ENCODE peak calls at places on chromosomes 6 and 20, in five cellular contexts. B is GDM1, D is dorsolateral prefrontal cortex, A is HAP-1, O is Kasumi-1. R is an unnamed sample.
A peak's percentile ranks its signal among the peaks of the same experiment; 100 is the strongest.

GRCh38 chr6:157990321-157991066 is 8.8 kb downstream of the SYNJ2 start:
- DNase-seq in A (no peak), D (no peak), B (no peak), O (no peak), R (no peak)

GRCh38 chr6:3088853-3089445 is 20.7 kb downstream of the RIPK1 start:
- DNase-seq in O (no peak), B (no peak), D (no peak), A (no peak), R (peak; percentile 57)

GRCh38 chr6:48615041-48615440 is 504.0 kb upstream of the PTCHD4 start:
- DNase-seq in D (no peak), A (no peak), O (no peak), B (no peak), R (peak; percentile 46)

GRCh38 chr6:11213305-11214106 is 19.0 kb downstream of the NEDD9 start:
- DNase-seq in O (no peak), D (no peak), A (no peak), B (no peak), R (peak; percentile 63)

GRCh38 chr6:11251553-11252358 is 19.3 kb upstream of the NEDD9 start:
- DNase-seq in O (no peak), A (peak; percentile 39), B (no peak), D (peak; percentile 49), R (peak; percentile 51)

GRCh38 chr6:168937061-168937460 is 316.6 kb downstream of the THBS2 start:
- DNase-seq in O (no peak), D (no peak), B (no peak), A (no peak), R (peak; percentile 38)

GRCh38 chr20:61874421-61875068 is 191.1 kb downstream of the TAF4 start:
- DNase-seq in A (peak; percentile 14), D (no peak), B (no peak), O (no peak), R (peak; percentile 1)

GRCh38 chr6:69069881-69070280 is 434.8 kb downstream of the ADGRB3 start:
- DNase-seq in A (no peak), D (no peak), O (no peak), B (no peak), R (no peak)

GRCh38 chr6:116248577-116248976 is 5.3 kb downstream of the TSPYL4 start:
- DNase-seq in B (no peak), D (no peak), O (no peak), A (no peak), R (no peak)

GRCh38 chr6:23145801-23146200 is 576.4 kb downstream of the HDGFL1 start:
- DNase-seq in D (no peak), A (peak; percentile 45), B (no peak), O (no peak), R (peak; percentile 29)

GRCh38 chr20:35039146-35039545 is 53.5 kb downstream of the TRPC4AP start:
- DNase-seq in A (no peak), D (no peak), O (no peak), B (no peak), R (no peak)

GRCh38 chr20:13485576-13485975 is 153.2 kb downstream of the TASP1 start:
- DNase-seq in D (no peak), A (no peak), B (no peak), O (no peak), R (no peak)

GRCh38 chr20:50224553-50225255 is 34.1 kb downstream of the CEBPB start:
- DNase-seq in D (no peak), A (peak; percentile 35), O (no peak), B (no peak), R (peak; percentile 98)

GRCh38 chr6:134429861-134430380 is 112.0 kb upstream of the SGK1 start:
- DNase-seq in D (no peak), O (no peak), A (no peak), B (no peak), R (no peak)

GRCh38 chr20:33667245-33668086 is 723 bp downstream of the ACTL10 start:
- DNase-seq in O (no peak), B (peak; percentile 77), D (peak; percentile 37), A (no peak), R (peak; percentile 74)

GRCh38 chr6:1062786-1063545 is 248.9 kb upstream of the FOXQ1 start:
- DNase-seq in A (no peak), B (no peak), O (no peak), D (no peak), R (no peak)

GRCh38 chr20:40948352-40949267 is 80.0 kb upstream of the TOP1 start:
- DNase-seq in O (no peak), A (no peak), D (no peak), B (no peak), R (peak; percentile 20)

GRCh38 chr6:108689279-108690161 is 128.8 kb downstream of the FOXO3 start:
- DNase-seq in O (peak; percentile 83), D (no peak), B (no peak), A (no peak), R (peak; percentile 88)

GRCh38 chr6:42239736-42240375 is 22.2 kb upstream of the MRPS10 start:
- DNase-seq in B (no peak), A (no peak), O (no peak), D (no peak), R (peak; percentile 83)

GRCh38 chr20:51800132-51800721 is 2.1 kb downstream of the SALL4 start:
- DNase-seq in A (peak; percentile 93), D (peak; percentile 45), O (no peak), B (peak; percentile 12), R (peak; percentile 23)

GRCh38 chr6:147930743-147931142 is 411.9 kb upstream of the SASH1 start:
- DNase-seq in B (no peak), D (no peak), O (no peak), A (no peak), R (no peak)

GRCh38 chr6:35728663-35729348 is 8.0 kb upstream of the ARMC12 start:
- DNase-seq in B (peak; percentile 69), O (no peak), A (no peak), D (no peak), R (no peak)

GRCh38 chr20:61661025-61661424 is 404.7 kb downstream of the TAF4 start:
- DNase-seq in D (no peak), O (no peak), B (no peak), A (no peak), R (no peak)

GRCh38 chr20:47817573-47817972 is 32.3 kb upstream of the SULF2 start:
- DNase-seq in A (no peak), O (no peak), D (no peak), B (no peak), R (no peak)

GRCh38 chr6:160679402-160679769 is 15.3 kb upstream of the LPA start:
- DNase-seq in O (no peak), B (no peak), D (no peak), A (peak; percentile 27), R (no peak)

GRCh38 chr6:46612645-46613044 is 40.0 kb downstream of the CYP39A1 start:
- DNase-seq in O (no peak), B (no peak), A (no peak), D (no peak), R (no peak)

GRCh38 chr20:42589976-42590639 is 599.6 kb downstream of the PTPRT start:
- DNase-seq in A (no peak), D (no peak), B (no peak), O (no peak), R (no peak)

R was measured in fibroblast of the aortic adventitia.